ENCODE peak calls at places on chromosomes 1 and 21, in six cellular contexts. B, O, W, C, R and G are unnamed samples.

GRCh38 chr1:10398278-10398733 is 558 bp upstream of the PGD start:
- DNase-seq in B (no peak), O (no peak), W (no peak), C (no peak), R (no peak), G (no peak)

GRCh38 chr1:11623702-11624101 is 30.5 kb downstream of the FBXO2 start:
- DNase-seq in B (no peak), O (no peak), W (no peak), C (no peak), R (no peak), G (no peak)

GRCh38 chr1:61950418-61950817 is 208.1 kb downstream of the PATJ start:
- DNase-seq in B (no peak), O (no peak), W (no peak), C (peak), R (peak), G (no peak)

GRCh38 chr1:223540485-223541106 is 124.9 kb downstream of the CAPN8 start:
- DNase-seq in B (no peak), O (no peak), W (no peak), C (no peak), R (peak), G (no peak)

GRCh38 chr21:27246741-27247140 is 279.9 kb upstream of the ADAMTS5 start:
- DNase-seq in B (peak), O (no peak), W (no peak), C (no peak), R (no peak), G (no peak)

GRCh38 chr1:56710646-56711045 is 65.5 kb downstream of the PRKAA2 start:
- DNase-seq in B (peak), O (peak), W (peak), C (no peak), R (no peak), G (peak)

GRCh38 chr1:177065430-177065829 is 99.1 kb downstream of the ASTN1 start:
- DNase-seq in B (no peak), O (no peak), W (no peak), C (no peak), R (no peak), G (no peak)

GRCh38 chr1:15427280-15427666 is 11.0 kb upstream of the CTRC start:
- DNase-seq in B (no peak), O (no peak), W (no peak), C (no peak), R (no peak), G (no peak)

GRCh38 chr1:229069176-229069575 is 201.7 kb upstream of the RAB4A start:
- DNase-seq in B (no peak), O (no peak), W (no peak), C (no peak), R (no peak), G (no peak)

GRCh38 chr1:184257873-184258272 is 129.0 kb upstream of the C1orf21 start:
- DNase-seq in B (no peak), O (no peak), W (no peak), C (no peak), R (no peak), G (no peak)

GRCh38 chr1:108590947-108591346 is 31.0 kb downstream of the EEIG2 start:
- DNase-seq in B (peak), O (peak), W (peak), C (peak), R (no peak), G (peak)

GRCh38 chr21:27693376-27693775 is 726.5 kb upstream of the ADAMTS5 start:
- DNase-seq in B (peak), O (no peak), W (peak), C (no peak), R (no peak), G (no peak)

GRCh38 chr1:236142358-236143103 is at the start of gene GPR137B:
- DNase-seq in B (peak), O (no peak), W (peak), C (peak), R (no peak), G (no peak)

GRCh38 chr1:221783936-221784335 is 42.0 kb upstream of the DUSP10 start:
- DNase-seq in B (no peak), O (no peak), W (no peak), C (no peak), R (no peak), G (no peak)

GRCh38 chr1:159949123-159949522 is 3.7 kb upstream of the IGSF9 start:
- DNase-seq in B (no peak), O (no peak), W (no peak), C (no peak), R (no peak), G (no peak)

GRCh38 chr1:115158181-115158580 is 68.9 kb upstream of the TSPAN2 start:
- DNase-seq in B (peak), O (no peak), W (peak), C (no peak), R (no peak), G (no peak)

GRCh38 chr1:25766721-25767436 is 33.1 kb upstream of the SELENON start:
- DNase-seq in B (no peak), O (no peak), W (no peak), C (no peak), R (no peak), G (no peak)

GRCh38 chr1:184051138-184051484 is 419 bp upstream of the TSEN15 start:
- DNase-seq in B (no peak), O (no peak), W (no peak), C (no peak), R (no peak), G (no peak)

GRCh38 chr1:81509619-81510018 is 291.1 kb upstream of the ADGRL2 start:
- DNase-seq in B (no peak), O (no peak), W (peak), C (peak), R (peak), G (peak)

GRCh38 chr1:225908773-225909172 is 15.3 kb downstream of the PYCR2 start:
- DNase-seq in B (no peak), O (no peak), W (no peak), C (no peak), R (peak), G (no peak)

GRCh38 chr1:91014475-91014874 is 7.4 kb downstream of the ZNF644 start:
- DNase-seq in B (no peak), O (no peak), W (peak), C (no peak), R (no peak), G (no peak)

GRCh38 chr1:203669739-203670138 is 43.1 kb downstream of the ATP2B4 start:
- DNase-seq in B (peak), O (no peak), W (peak), C (no peak), R (peak), G (no peak)

GRCh38 chr1:50977575-50978143 is 7.6 kb downstream of the CDKN2C start:
- DNase-seq in B (peak), O (no peak), W (peak), C (peak), R (peak), G (no peak)

GRCh38 chr1:113444857-113445256 is 54.5 kb downstream of the MAGI3 start:
- DNase-seq in B (no peak), O (no peak), W (no peak), C (no peak), R (no peak), G (no peak)

GRCh38 chr1:101438359-101438758 is 201.5 kb downstream of the S1PR1 start:
- DNase-seq in B (no peak), O (no peak), W (peak), C (peak), R (peak), G (no peak)

GRCh38 chr1:51644533-51645197 is 27.8 kb downstream of the OSBPL9 start:
- DNase-seq in B (peak), O (peak), W (peak), C (no peak), R (no peak), G (no peak)

GRCh38 chr21:34205811-34206635 is 132.6 kb downstream of the MRPS6 start:
- DNase-seq in B (peak), O (no peak), W (no peak), C (no peak), R (no peak), G (no peak)

GRCh38 chr1:46098043-46098712 is 34.3 kb downstream of the PIK3R3 start:
- DNase-seq in B (no peak), O (no peak), W (no peak), C (no peak), R (no peak), G (no peak)

DNA sequence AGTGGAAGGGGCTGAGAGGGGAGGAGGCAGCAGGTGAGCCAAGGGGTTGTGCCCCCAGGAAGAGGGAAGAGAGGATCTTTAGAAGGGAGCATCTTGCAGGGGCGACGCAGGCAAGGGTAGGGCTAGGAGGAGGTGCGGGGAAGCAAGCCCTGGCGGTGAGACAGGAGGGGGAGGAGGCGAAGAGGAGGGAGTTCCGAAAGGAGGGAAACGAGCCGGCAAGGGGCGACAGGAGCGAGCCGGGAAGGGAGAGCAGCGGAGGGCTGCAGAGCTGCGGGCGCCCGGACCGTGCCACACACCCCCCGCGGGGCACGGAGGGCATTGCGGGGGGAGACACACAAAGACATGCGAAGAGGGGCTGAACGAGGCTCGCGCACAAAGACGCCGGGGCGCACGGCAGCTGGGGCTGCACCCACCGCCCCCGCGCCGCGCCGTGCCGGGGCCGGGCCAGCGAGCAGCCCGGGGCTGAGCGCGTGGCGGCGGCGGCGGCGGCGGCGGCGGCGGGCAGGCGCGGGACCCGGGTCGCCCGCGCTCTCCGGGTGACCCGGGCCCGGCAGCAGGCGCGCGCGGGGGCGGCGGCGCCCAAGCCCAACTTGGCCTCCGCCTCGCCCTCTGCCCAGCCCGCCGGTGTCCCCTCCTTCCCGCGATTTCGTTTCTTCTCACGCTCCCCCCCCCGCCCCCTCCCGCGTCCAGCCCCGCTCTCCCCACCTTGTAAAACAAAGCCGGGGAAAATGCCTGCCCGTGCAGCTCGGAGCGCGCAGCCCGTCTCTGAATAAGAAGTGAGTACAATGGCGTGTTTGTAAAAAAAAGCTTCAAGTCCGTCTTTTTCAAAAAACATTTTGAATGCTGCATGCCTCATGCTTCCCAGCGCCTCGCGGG is at the start of gene KCNK2:
- DNase-seq in B (peak), O (no peak), W (no peak), C (peak), R (peak), G (no peak)
- H3K4me3 ChIP-seq in B (peak), O (peak), W (peak), C (peak), R (peak), G (peak)

GRCh38 chr1:942411-942821 is 16.6 kb downstream of the NOC2L start:
- DNase-seq in B (no peak), O (no peak), W (no peak), C (peak), R (peak), G (no peak)
- H3K4me3 ChIP-seq in B (peak), O (peak), W (no peak), C (peak), R (peak), G (peak)

DNA sequence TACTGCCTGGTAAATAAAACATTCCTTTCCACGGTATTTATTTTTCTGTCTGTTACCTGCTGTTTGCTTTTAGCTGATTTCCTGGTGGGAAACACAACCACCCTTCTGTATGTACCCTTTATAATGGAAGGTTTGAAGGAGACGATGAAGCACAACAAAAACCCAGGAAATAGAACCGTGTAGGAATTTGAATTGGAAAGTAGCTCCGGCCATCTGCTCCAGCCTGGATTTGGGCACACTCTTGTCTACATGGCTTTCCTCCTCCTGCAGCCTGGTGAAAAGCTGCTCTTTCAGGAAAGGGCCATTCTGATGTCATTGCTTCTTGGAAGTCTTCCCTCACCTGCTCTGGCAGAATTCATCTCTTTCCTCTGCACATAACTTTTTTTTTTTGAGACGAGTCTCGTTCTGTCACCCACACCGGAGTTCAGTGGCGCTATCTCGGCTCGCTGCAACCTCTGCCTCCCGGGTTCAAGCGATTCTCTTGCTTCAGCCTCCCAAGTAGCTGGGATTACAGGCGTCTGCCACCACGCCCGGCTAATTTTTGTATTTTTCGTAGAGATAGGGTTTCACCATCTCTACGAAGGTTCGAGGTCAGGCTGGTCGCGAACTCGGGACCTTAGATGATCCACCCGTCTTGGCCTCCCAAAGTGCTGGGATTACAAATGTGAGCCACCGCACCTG is 2.7 kb downstream of the AK4 start:
- DNase-seq in B (no peak), O (no peak), W (no peak), C (peak), R (no peak), G (no peak)
- H3K4me3 ChIP-seq in B (no peak), O (no peak), W (no peak), C (peak), R (peak), G (no peak)

DNA sequence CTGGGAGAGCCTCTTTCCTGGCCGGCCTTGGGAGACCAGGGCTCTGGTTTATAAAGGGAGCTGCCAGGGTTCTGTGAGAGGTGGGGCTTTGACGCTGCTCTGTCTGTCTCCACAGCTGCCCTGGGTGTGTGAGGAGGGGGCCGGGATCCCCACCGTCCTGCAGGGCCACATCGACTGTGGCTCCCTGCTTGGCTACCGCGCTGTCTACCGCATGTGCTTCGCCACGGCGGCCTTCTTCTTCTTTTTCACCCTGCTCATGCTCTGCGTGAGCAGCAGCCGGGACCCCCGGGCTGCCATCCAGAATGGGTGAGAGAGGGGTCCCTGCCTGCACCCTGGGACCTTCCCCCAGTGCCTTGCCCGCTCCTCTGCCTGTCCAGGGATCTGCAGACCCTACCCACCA is 11.6 kb downstream of the SERINC2 start:
- DNase-seq in B (no peak), O (no peak), W (no peak), C (no peak), R (no peak), G (no peak)
- H3K4me3 ChIP-seq in B (no peak), O (no peak), W (no peak), C (no peak), R (no peak), G (no peak)

GRCh38 chr1:170533331-170533730 is 1.4 kb downstream of the GORAB start:
- DNase-seq in B (peak), O (no peak), W (no peak), C (no peak), R (no peak), G (no peak)
- H3K4me3 ChIP-seq in B (peak), O (peak), W (peak), C (peak), R (peak), G (peak)

GRCh38 chr1:85062425-85063026 is 14.2 kb upstream of the MCOLN3 start:
- DNase-seq in B (no peak), O (no peak), W (no peak), C (no peak), R (no peak), G (no peak)
- H3K4me3 ChIP-seq in B (peak), O (peak), W (peak), C (peak), R (peak), G (peak)

DNA sequence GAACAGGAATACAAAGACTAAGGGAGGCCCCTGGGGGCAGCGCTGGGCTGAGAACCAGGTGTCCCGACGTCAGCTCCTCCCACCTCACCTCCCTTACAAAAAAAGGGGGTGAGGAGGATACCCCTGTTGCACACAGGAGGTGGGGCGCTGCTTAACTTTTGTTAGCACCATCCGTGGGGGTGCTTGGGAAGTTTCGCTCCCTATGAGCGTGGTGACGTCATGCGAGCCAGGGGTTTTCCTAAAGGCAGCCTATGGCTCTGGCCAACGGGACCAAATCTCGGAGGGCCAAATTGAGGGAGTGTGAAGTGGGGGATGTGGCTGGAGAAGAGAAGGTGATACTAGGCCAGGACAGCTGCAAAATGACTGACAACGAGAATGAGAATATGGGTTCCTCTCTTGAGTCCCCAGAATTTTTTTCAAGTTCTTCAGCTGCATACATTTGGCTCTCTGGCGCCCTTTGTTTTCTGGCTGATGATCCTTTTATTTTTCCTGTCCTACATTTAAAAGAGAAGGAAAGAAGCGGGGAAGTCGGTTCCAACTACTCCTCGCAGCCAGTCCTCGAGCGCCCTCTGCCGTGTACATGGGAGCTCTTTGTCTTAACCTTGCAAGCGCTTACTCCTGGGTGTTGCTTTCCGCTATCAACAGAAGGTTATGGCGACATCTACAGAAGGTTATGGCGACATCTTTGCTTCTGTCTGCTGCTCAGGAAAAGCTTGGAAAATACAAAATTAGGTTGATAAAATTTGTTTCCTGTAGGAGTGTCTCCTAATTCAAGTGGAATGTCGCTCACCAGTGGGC is 48.0 kb upstream of the ZC3H11B start:
- DNase-seq in B (peak), O (peak), W (peak), C (peak), R (peak), G (peak)
- H3K4me3 ChIP-seq in B (no peak), O (no peak), W (no peak), C (peak), R (peak), G (peak)